ENCODE peak calls at places on chromosomes 5 and 9, in ten cellular contexts. H, E, U, M, P, C, V, Y, T and R are unnamed samples.

GRCh38 chr9:137303031-137303892 is 1.2 kb upstream of the NRARP start:
- DNase-seq in T (no peak), U (no peak), V (peak), E (no peak), Y (no peak), P (no peak), C (peak), M (no peak), H (no peak), R (no peak)

GRCh38 chr5:90529939-90530677 is 724 bp upstream of the LYSMD3 start:
- DNase-seq in Y (peak), T (peak), E (peak), M (peak), U (peak), H (peak), C (peak), V (peak), P (peak), R (peak)

GRCh38 chr9:131776473-131776872 is 36.6 kb upstream of the RAPGEF1 start:
- DNase-seq in Y (peak), P (no peak), U (no peak), H (peak), E (no peak), V (peak), T (peak), C (no peak), M (no peak), R (no peak)

GRCh38 chr9:6096821-6097220 is 81.4 kb upstream of the RANBP6 start:
- DNase-seq in T (no peak), M (no peak), Y (no peak), C (no peak), U (no peak), P (no peak), H (peak), E (no peak), V (no peak), R (no peak)

GRCh38 chr5:39447968-39448367 is 23.2 kb upstream of the DAB2 start:
- DNase-seq in P (no peak), U (no peak), C (no peak), T (no peak), Y (no peak), E (no peak), V (no peak), H (peak), M (no peak), R (no peak)

GRCh38 chr5:132215329-132215728 is 12.3 kb downstream of the P4HA2 start:
- DNase-seq in H (peak), E (peak), M (no peak), V (no peak), Y (peak), T (peak), U (peak), P (no peak), C (peak), R (peak)

GRCh38 chr5:106414342-106414741 is 1256.4 kb downstream of the EFNA5 start:
- DNase-seq in H (no peak), C (no peak), E (no peak), M (no peak), Y (no peak), T (no peak), P (no peak), U (no peak), V (no peak), R (no peak)

GRCh38 chr5:151153766-151154272 is 3.8 kb downstream of the ANXA6 start:
- DNase-seq in Y (no peak), P (no peak), T (no peak), E (no peak), C (no peak), V (no peak), H (no peak), U (no peak), M (no peak), R (no peak)

GRCh38 chr5:76818844-76819831 is at the start of gene F2RL1:
- DNase-seq in C (peak), E (no peak), P (peak), H (peak), M (peak), V (peak), T (no peak), Y (peak), U (peak), R (no peak)

GRCh38 chr9:35954942-35955546 is 2.9 kb downstream of the OR2S2 start:
- DNase-seq in P (peak), M (peak), U (no peak), T (peak), C (peak), V (no peak), Y (peak), H (peak), E (peak), R (no peak)

GRCh38 chr5:109005611-109006010 is 257.9 kb downstream of the FER start:
- DNase-seq in E (no peak), U (no peak), M (no peak), H (no peak), Y (no peak), T (no peak), C (no peak), P (no peak), V (no peak), R (no peak)

GRCh38 chr5:181241393-181241975 is 2.2 kb downstream of the RACK1 start:
- DNase-seq in V (no peak), U (peak), T (no peak), H (peak), C (no peak), Y (no peak), E (no peak), P (no peak), M (no peak), R (no peak)

GRCh38 chr9:126158591-126159519 is 167.8 kb upstream of the MVB12B start:
- DNase-seq in H (no peak), Y (no peak), T (no peak), M (no peak), U (no peak), E (no peak), C (no peak), V (no peak), P (no peak), R (no peak)

GRCh38 chr5:121962943-121963342 is 1.2 kb downstream of the SRFBP1 start:
- DNase-seq in U (no peak), Y (no peak), P (no peak), H (peak), M (no peak), E (no peak), C (no peak), T (no peak), V (no peak), R (no peak)

GRCh38 chr5:59863777-59864176 is 29.7 kb downstream of the PDE4D start:
- DNase-seq in E (peak), Y (no peak), M (no peak), C (no peak), U (no peak), V (no peak), T (no peak), P (no peak), H (peak), R (no peak)

GRCh38 chr5:143896981-143897380 is 85.0 kb downstream of the HMHB1 start:
- DNase-seq in T (no peak), M (no peak), E (no peak), P (no peak), V (no peak), C (no peak), U (no peak), Y (no peak), H (peak), R (no peak)

GRCh38 chr5:132458651-132459030 is 31.9 kb downstream of the IRF1 start:
- DNase-seq in M (no peak), Y (no peak), H (peak), T (no peak), E (no peak), V (no peak), U (no peak), C (no peak), P (no peak), R (no peak)

GRCh38 chr5:73067213-73067612 is 53.2 kb upstream of the TMEM171 start:
- DNase-seq in Y (no peak), P (no peak), M (no peak), V (no peak), T (peak), C (no peak), U (no peak), E (no peak), H (peak), R (no peak)

GRCh38 chr5:177496111-177497010 is 1.0 kb downstream of the PDLIM7 start:
- DNase-seq in M (no peak), Y (peak), P (no peak), C (peak), T (no peak), U (peak), H (peak), V (peak), E (no peak), R (no peak)

GRCh38 chr9:35033101-35033500 is 39.3 kb downstream of the VCP start:
- DNase-seq in E (no peak), Y (no peak), T (no peak), C (no peak), V (no peak), M (no peak), U (no peak), H (no peak), P (no peak), R (no peak)

GRCh38 chr9:135480071-135480941 is 724 bp downstream of the PPP1R26 start:
- DNase-seq in E (peak), Y (peak), T (no peak), P (peak), C (peak), V (no peak), U (peak), M (no peak), H (peak), R (no peak)

GRCh38 chr5:155729684-155730059 is 597.3 kb upstream of the SGCD start:
- DNase-seq in M (no peak), C (peak), V (no peak), U (no peak), T (no peak), E (peak), H (no peak), Y (no peak), P (no peak), R (peak)

GRCh38 chr9:76654575-76654974 is 109.7 kb upstream of the PCA3 start:
- DNase-seq in V (no peak), C (no peak), E (no peak), M (no peak), P (no peak), T (peak), H (peak), Y (no peak), U (no peak), R (no peak)

GRCh38 chr5:93675458-93676450 is 65.6 kb downstream of the POU5F2 start:
- DNase-seq in V (no peak), T (no peak), E (no peak), C (no peak), M (no peak), U (no peak), H (peak), Y (no peak), P (no peak), R (no peak)

GRCh38 chr9:128685636-128686489 is 3.2 kb upstream of the SET start:
- DNase-seq in C (no peak), T (no peak), U (no peak), Y (no peak), P (peak), H (no peak), M (no peak), E (no peak), V (no peak), R (no peak)

GRCh38 chr5:141760193-141760592 is 78.2 kb upstream of the ARAP3 start:
- DNase-seq in T (no peak), E (no peak), P (no peak), C (no peak), Y (no peak), M (no peak), U (no peak), H (peak), V (no peak), R (no peak)

GRCh38 chr5:134000116-134000515 is 4.7 kb downstream of the VDAC1 start:
- DNase-seq in H (no peak), U (no peak), Y (no peak), V (no peak), C (no peak), P (no peak), E (no peak), M (no peak), T (no peak), R (no peak)

GRCh38 chr9:98158071-98158791 is 34.2 kb downstream of the CORO2A start:
- DNase-seq in U (no peak), C (no peak), Y (peak), V (no peak), H (no peak), T (no peak), M (no peak), P (no peak), E (no peak), R (no peak)

GRCh38 chr5:79418276-79418675 is 95.7 kb downstream of the HOMER1 start:
- DNase-seq in C (no peak), H (peak), T (no peak), V (no peak), M (no peak), U (no peak), E (no peak), Y (no peak), P (no peak), R (no peak)